ENCODE peak calls at places on chromosome 2, in five cellular contexts. One of them, this sample, is unnamed.
A peak's percentile ranks its signal among the peaks of the same experiment; 100 is the strongest.

GRCh38 chr2:119249855-119250775 is 26.5 kb downstream of the STEAP3 start:
- DNase-seq in PC-3: no peak
- DNase-seq in IMR-90: no peak
- DNase-seq in pancreas: no peak
- DNase-seq in neural progenitor cell: no peak
- DNase-seq in this sample: no peak

GRCh38 chr2:163248321-163249090 is 409.9 kb upstream of the KCNH7 start:
- DNase-seq in PC-3: no peak
- DNase-seq in IMR-90: no peak
- DNase-seq in pancreas: no peak
- DNase-seq in neural progenitor cell: peak; percentile 58
- DNase-seq in this sample: no peak

GRCh38 chr2:71748227-71748626 is 294.9 kb downstream of the DYSF start:
- DNase-seq in PC-3: peak; percentile 28
- DNase-seq in IMR-90: peak; percentile 22
- DNase-seq in pancreas: no peak
- DNase-seq in neural progenitor cell: no peak
- DNase-seq in this sample: no peak

GRCh38 chr2:138814123-138814883 is 34.1 kb upstream of the NXPH2 start:
- DNase-seq in PC-3: peak; percentile 42
- DNase-seq in IMR-90: no peak
- DNase-seq in pancreas: no peak
- DNase-seq in neural progenitor cell: peak; percentile 13
- DNase-seq in this sample: no peak

GRCh38 chr2:49110571-49111315 is 43.6 kb downstream of the FSHR start:
- DNase-seq in PC-3: no peak
- DNase-seq in IMR-90: no peak
- DNase-seq in pancreas: no peak
- DNase-seq in neural progenitor cell: no peak
- DNase-seq in this sample: no peak

GRCh38 chr2:216436369-216436768 is 24.1 kb downstream of the SMARCAL1 start:
- DNase-seq in PC-3: no peak
- DNase-seq in IMR-90: peak; percentile 90
- DNase-seq in pancreas: no peak
- DNase-seq in neural progenitor cell: no peak
- DNase-seq in this sample: no peak

GRCh38 chr2:66701251-66701650 is 266.3 kb downstream of the MEIS1 start:
- DNase-seq in PC-3: no peak
- DNase-seq in IMR-90: no peak
- DNase-seq in pancreas: no peak
- DNase-seq in neural progenitor cell: no peak
- DNase-seq in this sample: no peak

GRCh38 chr2:219104107-219105050 is 43.7 kb upstream of the IHH start:
- DNase-seq in PC-3: peak; percentile 68
- DNase-seq in IMR-90: peak; percentile 32
- DNase-seq in pancreas: no peak
- DNase-seq in neural progenitor cell: peak; percentile 67
- DNase-seq in this sample: no peak

GRCh38 chr2:240635116-240635997 is 10.1 kb downstream of the GPR35 start:
- DNase-seq in PC-3: no peak
- DNase-seq in IMR-90: no peak
- DNase-seq in pancreas: no peak
- DNase-seq in neural progenitor cell: no peak
- DNase-seq in this sample: no peak

GRCh38 chr2:216090369-216090786 is 8.7 kb downstream of the TMEM169 start:
- DNase-seq in PC-3: no peak
- DNase-seq in IMR-90: peak; percentile 53
- DNase-seq in pancreas: no peak
- DNase-seq in neural progenitor cell: no peak
- DNase-seq in this sample: no peak

GRCh38 chr2:134410831-134411231 is 157.0 kb downstream of the MGAT5 start:
- DNase-seq in PC-3: no peak
- DNase-seq in IMR-90: peak; percentile 62
- DNase-seq in pancreas: no peak
- DNase-seq in neural progenitor cell: no peak
- DNase-seq in this sample: no peak

GRCh38 chr2:186159101-186159500 is 327.0 kb upstream of the ZC3H15 start:
- DNase-seq in PC-3: no peak
- DNase-seq in IMR-90: no peak
- DNase-seq in pancreas: no peak
- DNase-seq in neural progenitor cell: no peak
- DNase-seq in this sample: no peak

GRCh38 chr2:45867800-45868199 is 216.3 kb downstream of the PRKCE start:
- DNase-seq in PC-3: no peak
- DNase-seq in IMR-90: no peak
- DNase-seq in pancreas: no peak
- DNase-seq in neural progenitor cell: no peak
- DNase-seq in this sample: no peak

GRCh38 chr2:99085400-99085799 is 56.1 kb upstream of the C2orf15 start:
- DNase-seq in PC-3: peak; percentile 24
- DNase-seq in IMR-90: no peak
- DNase-seq in pancreas: no peak
- DNase-seq in neural progenitor cell: peak; percentile 38
- DNase-seq in this sample: no peak

GRCh38 chr2:132911726-132912724 is 242.0 kb upstream of the LYPD1 start:
- DNase-seq in PC-3: no peak
- DNase-seq in IMR-90: peak; percentile 61
- DNase-seq in pancreas: no peak
- DNase-seq in neural progenitor cell: peak; percentile 47
- DNase-seq in this sample: peak; percentile 1

GRCh38 chr2:152759290-152760072 is 41.1 kb downstream of the ARL6IP6 start:
- DNase-seq in PC-3: no peak
- DNase-seq in IMR-90: no peak
- DNase-seq in pancreas: no peak
- DNase-seq in neural progenitor cell: no peak
- DNase-seq in this sample: no peak

GRCh38 chr2:152763651-152764050 is 45.2 kb downstream of the ARL6IP6 start:
- DNase-seq in PC-3: no peak
- DNase-seq in IMR-90: no peak
- DNase-seq in pancreas: no peak
- DNase-seq in neural progenitor cell: no peak
- DNase-seq in this sample: no peak

GRCh38 chr2:152761171-152761570 is 42.8 kb downstream of the ARL6IP6 start:
- DNase-seq in PC-3: no peak
- DNase-seq in IMR-90: peak; percentile 40
- DNase-seq in pancreas: no peak
- DNase-seq in neural progenitor cell: no peak
- DNase-seq in this sample: no peak

GRCh38 chr2:152766908-152767307 is 48.5 kb downstream of the ARL6IP6 start:
- DNase-seq in PC-3: no peak
- DNase-seq in IMR-90: peak; percentile 65
- DNase-seq in pancreas: no peak
- DNase-seq in neural progenitor cell: no peak
- DNase-seq in this sample: no peak

GRCh38 chr2:152762202-152762601 is 43.8 kb downstream of the ARL6IP6 start:
- DNase-seq in PC-3: no peak
- DNase-seq in IMR-90: peak; percentile 96
- DNase-seq in pancreas: no peak
- DNase-seq in neural progenitor cell: peak; percentile 30
- DNase-seq in this sample: no peak
- H3K27ac ChIP-seq in PC-3: no peak overlapping the region
- H3K27ac ChIP-seq in IMR-90: peak overlapping the region; percentile 68
- H3K27ac ChIP-seq in pancreas: no peak overlapping the region
- H3K27ac ChIP-seq in neural progenitor cell: peak overlapping the region; percentile 7
- H3K27ac ChIP-seq in this sample: no peak overlapping the region

GRCh38 chr2:205232086-205232485 is 450.2 kb upstream of the NRP2 start:
- DNase-seq in PC-3: no peak
- DNase-seq in IMR-90: no peak
- DNase-seq in pancreas: no peak
- DNase-seq in neural progenitor cell: no peak
- DNase-seq in this sample: no peak
- H3K27ac ChIP-seq in PC-3: no peak overlapping the region
- H3K27ac ChIP-seq in IMR-90: no peak overlapping the region
- H3K27ac ChIP-seq in pancreas: no peak overlapping the region
- H3K27ac ChIP-seq in neural progenitor cell: no peak overlapping the region
- H3K27ac ChIP-seq in this sample: no peak overlapping the region

GRCh38 chr2:69744456-69744855 is 2.5 kb downstream of the ANXA4 start:
- DNase-seq in PC-3: no peak
- DNase-seq in IMR-90: no peak
- DNase-seq in pancreas: no peak
- DNase-seq in neural progenitor cell: no peak
- DNase-seq in this sample: no peak

GRCh38 chr2:69755862-69756467 is 14.0 kb downstream of the ANXA4 start:
- DNase-seq in PC-3: peak; percentile 97
- DNase-seq in IMR-90: peak; percentile 60
- DNase-seq in pancreas: no peak
- DNase-seq in neural progenitor cell: no peak
- DNase-seq in this sample: no peak

GRCh38 chr2:69754633-69755032 is 12.7 kb downstream of the ANXA4 start:
- DNase-seq in PC-3: no peak
- DNase-seq in IMR-90: no peak
- DNase-seq in pancreas: no peak
- DNase-seq in neural progenitor cell: no peak
- DNase-seq in this sample: no peak

GRCh38 chr2:69753659-69754350 is 11.9 kb downstream of the ANXA4 start:
- DNase-seq in PC-3: no peak
- DNase-seq in IMR-90: no peak
- DNase-seq in pancreas: no peak
- DNase-seq in neural progenitor cell: no peak
- DNase-seq in this sample: no peak

GRCh38 chr2:69750246-69750645 is 8.3 kb downstream of the ANXA4 start:
- DNase-seq in PC-3: no peak
- DNase-seq in IMR-90: no peak
- DNase-seq in pancreas: no peak
- DNase-seq in neural progenitor cell: no peak
- DNase-seq in this sample: no peak
- H3K27ac ChIP-seq in PC-3: no peak overlapping the region
- H3K27ac ChIP-seq in IMR-90: no peak overlapping the region
- H3K27ac ChIP-seq in pancreas: peak overlapping the region; percentile 41
- H3K27ac ChIP-seq in neural progenitor cell: no peak overlapping the region
- H3K27ac ChIP-seq in this sample: no peak overlapping the region

DNA sequence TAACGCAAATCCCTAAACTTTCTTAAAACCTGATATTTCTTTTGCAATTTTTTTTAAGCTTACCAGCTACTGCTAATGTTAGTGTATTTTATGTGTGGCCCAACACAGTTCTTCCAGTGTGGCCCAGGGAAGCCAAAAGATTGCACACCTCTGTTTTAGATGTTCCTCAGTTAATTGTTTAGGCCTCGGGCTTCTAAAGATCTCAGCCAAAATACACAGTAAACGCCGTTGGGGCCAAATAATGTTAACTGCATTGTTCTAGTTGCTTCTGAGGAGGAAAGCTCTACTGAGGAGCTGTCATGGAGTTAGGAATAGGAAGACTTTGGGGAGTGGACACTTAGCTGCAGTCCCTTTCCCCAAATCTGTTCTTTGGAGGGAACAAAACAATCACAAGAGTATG is 2.0 kb downstream of the HSPE1 start:
- DNase-seq in PC-3: no peak
- DNase-seq in IMR-90: no peak
- DNase-seq in pancreas: peak; percentile 30
- DNase-seq in neural progenitor cell: no peak
- DNase-seq in this sample: no peak
- H3K27ac ChIP-seq in PC-3: no peak overlapping the region
- H3K27ac ChIP-seq in IMR-90: no peak overlapping the region
- H3K27ac ChIP-seq in pancreas: peak overlapping the region; percentile 100
- H3K27ac ChIP-seq in neural progenitor cell: peak overlapping the region; percentile 27
- H3K27ac ChIP-seq in this sample: peak overlapping the region; percentile 100

DNA sequence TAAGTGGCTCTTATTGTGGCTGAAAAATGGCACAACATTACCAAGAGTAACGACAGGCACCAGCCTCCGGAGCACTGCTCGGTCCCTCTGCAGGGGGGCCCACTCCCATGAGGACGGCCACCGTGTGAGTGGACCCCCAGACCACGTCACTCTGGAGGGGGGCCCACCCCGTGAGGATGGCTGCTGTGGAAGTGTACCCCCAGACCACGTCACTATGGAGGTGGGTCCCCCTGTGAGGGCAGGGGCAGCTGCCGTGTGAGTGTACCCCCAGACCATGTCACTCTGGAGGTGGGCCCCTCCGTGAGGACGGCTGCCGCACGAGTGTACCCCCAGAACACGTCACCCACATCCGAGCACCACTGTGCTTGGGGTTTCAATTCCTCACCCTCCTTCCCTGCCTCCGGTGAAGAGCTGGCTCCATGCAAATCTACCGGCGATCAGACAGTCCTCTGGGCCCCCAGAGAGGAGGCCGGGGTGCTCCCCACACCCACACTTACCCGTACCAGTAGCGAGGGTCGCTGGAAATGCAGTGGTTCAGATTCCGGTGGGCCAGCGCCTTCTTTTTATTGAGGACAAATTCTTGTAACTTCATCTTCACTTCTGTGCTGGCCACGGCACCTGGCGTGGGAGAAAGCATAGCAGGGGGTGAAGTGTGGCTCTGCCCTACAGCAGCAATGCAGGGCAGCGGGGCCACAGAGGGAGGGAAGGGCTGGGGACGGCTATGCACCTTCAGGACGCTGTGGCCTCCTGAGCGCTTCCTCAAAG is 237.3 kb downstream of the HDAC4 start:
- DNase-seq in PC-3: no peak
- DNase-seq in IMR-90: no peak
- DNase-seq in pancreas: no peak
- DNase-seq in neural progenitor cell: no peak
- DNase-seq in this sample: no peak
- H3K27ac ChIP-seq in PC-3: no peak overlapping the region
- H3K27ac ChIP-seq in IMR-90: no peak overlapping the region
- H3K27ac ChIP-seq in pancreas: no peak overlapping the region
- H3K27ac ChIP-seq in neural progenitor cell: no peak overlapping the region
- H3K27ac ChIP-seq in this sample: no peak overlapping the region

GRCh38 chr2:42090216-42090615 is 42.4 kb downstream of the PKDCC start:
- DNase-seq in PC-3: no peak
- DNase-seq in IMR-90: no peak
- DNase-seq in pancreas: no peak
- DNase-seq in neural progenitor cell: no peak
- DNase-seq in this sample: no peak

GRCh38 chr2:42092084-42092996 is 44.5 kb downstream of the PKDCC start:
- DNase-seq in PC-3: peak; percentile 56
- DNase-seq in IMR-90: no peak
- DNase-seq in pancreas: peak; percentile 39
- DNase-seq in neural progenitor cell: peak; percentile 48
- DNase-seq in this sample: no peak

GRCh38 chr2:42094114-42094513 is 46.3 kb downstream of the PKDCC start:
- DNase-seq in PC-3: no peak
- DNase-seq in IMR-90: no peak
- DNase-seq in pancreas: no peak
- DNase-seq in neural progenitor cell: no peak
- DNase-seq in this sample: no peak

GRCh38 chr2:42089340-42089925 is 41.6 kb downstream of the PKDCC start:
- DNase-seq in PC-3: peak; percentile 76
- DNase-seq in IMR-90: peak; percentile 67
- DNase-seq in pancreas: peak; percentile 36
- DNase-seq in neural progenitor cell: peak; percentile 82
- DNase-seq in this sample: no peak

GRCh38 chr2:42091671-42092070 is 43.9 kb downstream of the PKDCC start:
- DNase-seq in PC-3: no peak
- DNase-seq in IMR-90: no peak
- DNase-seq in pancreas: no peak
- DNase-seq in neural progenitor cell: no peak
- DNase-seq in this sample: no peak
- H3K27ac ChIP-seq in PC-3: no peak overlapping the region
- H3K27ac ChIP-seq in IMR-90: no peak overlapping the region
- H3K27ac ChIP-seq in pancreas: peak overlapping the region; percentile 29
- H3K27ac ChIP-seq in neural progenitor cell: no peak overlapping the region
- H3K27ac ChIP-seq in this sample: peak overlapping the region; percentile 69

This sample was measured in caudate nucleus.